ENCODE peak calls at places on chromosomes 12 and 14, in ten cellular contexts. One of them, this sample, is unnamed.

GRCh38 chr12:121741743-121742142 is 29.2 kb downstream of the TMEM120B start:
- DNase-seq in gastrocnemius medialis: no peak
- DNase-seq in SK-N-SH: no peak
- DNase-seq in body of pancreas: no peak
- DNase-seq in IMR-90: no peak
- DNase-seq in AG04450: no peak
- DNase-seq in A549: no peak
- DNase-seq in fibroblast of lung: no peak
- DNase-seq in brain microvascular endothelial cell: no peak
- DNase-seq in left lung: no peak
- DNase-seq in this sample: no peak

GRCh38 chr12:109329003-109329402 is 18.7 kb upstream of the MYO1H start:
- DNase-seq in gastrocnemius medialis: no peak
- DNase-seq in SK-N-SH: no peak
- DNase-seq in body of pancreas: no peak
- DNase-seq in IMR-90: no peak
- DNase-seq in AG04450: no peak
- DNase-seq in A549: no peak
- DNase-seq in fibroblast of lung: no peak
- DNase-seq in brain microvascular endothelial cell: no peak
- DNase-seq in left lung: no peak
- DNase-seq in this sample: no peak

GRCh38 chr12:53638057-53638456 is 11.9 kb upstream of the ATF7 start:
- DNase-seq in gastrocnemius medialis: no peak
- DNase-seq in SK-N-SH: no peak
- DNase-seq in body of pancreas: no peak
- DNase-seq in IMR-90: no peak
- DNase-seq in AG04450: no peak
- DNase-seq in A549: no peak
- DNase-seq in fibroblast of lung: no peak
- DNase-seq in brain microvascular endothelial cell: no peak
- DNase-seq in left lung: no peak
- DNase-seq in this sample: no peak

GRCh38 chr12:106774808-106775524 is 484 bp downstream of the RIC8B start:
- DNase-seq in gastrocnemius medialis: no peak
- DNase-seq in SK-N-SH: peak; percentile 74
- DNase-seq in body of pancreas: no peak
- DNase-seq in IMR-90: no peak
- DNase-seq in AG04450: no peak
- DNase-seq in A549: no peak
- DNase-seq in fibroblast of lung: no peak
- DNase-seq in brain microvascular endothelial cell: no peak
- DNase-seq in left lung: no peak
- DNase-seq in this sample: no peak

GRCh38 chr12:6851153-6851920 is at the start of gene CDCA3:
- DNase-seq in gastrocnemius medialis: peak; percentile 98
- DNase-seq in SK-N-SH: peak; percentile 97
- DNase-seq in body of pancreas: peak; percentile 98
- DNase-seq in IMR-90: peak; percentile 98
- DNase-seq in AG04450: peak; percentile 96
- DNase-seq in A549: peak; percentile 100
- DNase-seq in fibroblast of lung: peak; percentile 99
- DNase-seq in brain microvascular endothelial cell: peak; percentile 98
- DNase-seq in left lung: peak; percentile 86
- DNase-seq in this sample: peak; percentile 99

GRCh38 chr12:78099806-78100205 is 269.1 kb downstream of the NAV3 start:
- DNase-seq in gastrocnemius medialis: no peak
- DNase-seq in SK-N-SH: no peak
- DNase-seq in body of pancreas: no peak
- DNase-seq in IMR-90: no peak
- DNase-seq in AG04450: no peak
- DNase-seq in A549: no peak
- DNase-seq in fibroblast of lung: no peak
- DNase-seq in brain microvascular endothelial cell: no peak
- DNase-seq in left lung: no peak
- DNase-seq in this sample: no peak

GRCh38 chr14:56065621-56066295 is 52.5 kb upstream of the PELI2 start:
- DNase-seq in gastrocnemius medialis: no peak
- DNase-seq in SK-N-SH: no peak
- DNase-seq in body of pancreas: no peak
- DNase-seq in IMR-90: no peak
- DNase-seq in AG04450: no peak
- DNase-seq in A549: no peak
- DNase-seq in fibroblast of lung: no peak
- DNase-seq in brain microvascular endothelial cell: no peak
- DNase-seq in left lung: no peak
- DNase-seq in this sample: no peak

GRCh38 chr12:32843528-32844095 is 53.0 kb downstream of the PKP2 start:
- DNase-seq in gastrocnemius medialis: no peak
- DNase-seq in SK-N-SH: no peak
- DNase-seq in body of pancreas: no peak
- DNase-seq in IMR-90: no peak
- DNase-seq in AG04450: no peak
- DNase-seq in A549: no peak
- DNase-seq in fibroblast of lung: peak; percentile 35
- DNase-seq in brain microvascular endothelial cell: no peak
- DNase-seq in left lung: no peak
- DNase-seq in this sample: no peak

GRCh38 chr12:94649349-94650142 is 811 bp downstream of the TMCC3 start:
- DNase-seq in gastrocnemius medialis: peak; percentile 60
- DNase-seq in SK-N-SH: peak; percentile 82
- DNase-seq in body of pancreas: peak; percentile 55
- DNase-seq in IMR-90: peak; percentile 4
- DNase-seq in AG04450: no peak
- DNase-seq in A549: peak; percentile 34
- DNase-seq in fibroblast of lung: peak; percentile 30
- DNase-seq in brain microvascular endothelial cell: peak; percentile 26
- DNase-seq in left lung: peak; percentile 94
- DNase-seq in this sample: peak; percentile 56
- H3K27ac ChIP-seq in gastrocnemius medialis: peak overlapping the region; percentile 91
- H3K27ac ChIP-seq in SK-N-SH: no peak overlapping the region
- H3K27ac ChIP-seq in body of pancreas: peak overlapping the region; percentile 11
- H3K27ac ChIP-seq in IMR-90: no peak overlapping the region
- H3K27ac ChIP-seq in AG04450: no peak overlapping the region
- H3K27ac ChIP-seq in A549: peak overlapping the region; percentile 59
- H3K27ac ChIP-seq in fibroblast of lung: no peak overlapping the region
- H3K27ac ChIP-seq in brain microvascular endothelial cell: no peak overlapping the region
- H3K27ac ChIP-seq in left lung: peak overlapping the region; percentile 33
- H3K27ac ChIP-seq in this sample: peak overlapping the region; percentile 94

GRCh38 chr14:32102968-32103367 is 25.9 kb downstream of the ARHGAP5 start:
- DNase-seq in gastrocnemius medialis: no peak
- DNase-seq in SK-N-SH: no peak
- DNase-seq in body of pancreas: no peak
- DNase-seq in IMR-90: no peak
- DNase-seq in AG04450: no peak
- DNase-seq in A549: no peak
- DNase-seq in fibroblast of lung: no peak
- DNase-seq in brain microvascular endothelial cell: no peak
- DNase-seq in left lung: no peak
- DNase-seq in this sample: no peak

GRCh38 chr14:32104308-32104707 is 27.2 kb downstream of the ARHGAP5 start:
- DNase-seq in gastrocnemius medialis: no peak
- DNase-seq in SK-N-SH: no peak
- DNase-seq in body of pancreas: no peak
- DNase-seq in IMR-90: no peak
- DNase-seq in AG04450: no peak
- DNase-seq in A549: no peak
- DNase-seq in fibroblast of lung: no peak
- DNase-seq in brain microvascular endothelial cell: no peak
- DNase-seq in left lung: no peak
- DNase-seq in this sample: no peak

GRCh38 chr14:32102152-32102787 is 25.2 kb downstream of the ARHGAP5 start:
- DNase-seq in gastrocnemius medialis: no peak
- DNase-seq in SK-N-SH: no peak
- DNase-seq in body of pancreas: no peak
- DNase-seq in IMR-90: no peak
- DNase-seq in AG04450: no peak
- DNase-seq in A549: no peak
- DNase-seq in fibroblast of lung: peak; percentile 28
- DNase-seq in brain microvascular endothelial cell: no peak
- DNase-seq in left lung: no peak
- DNase-seq in this sample: no peak

GRCh38 chr14:32100175-32100574 is 23.1 kb downstream of the ARHGAP5 start:
- DNase-seq in gastrocnemius medialis: no peak
- DNase-seq in SK-N-SH: no peak
- DNase-seq in body of pancreas: no peak
- DNase-seq in IMR-90: no peak
- DNase-seq in AG04450: no peak
- DNase-seq in A549: no peak
- DNase-seq in fibroblast of lung: no peak
- DNase-seq in brain microvascular endothelial cell: no peak
- DNase-seq in left lung: no peak
- DNase-seq in this sample: no peak

DNA sequence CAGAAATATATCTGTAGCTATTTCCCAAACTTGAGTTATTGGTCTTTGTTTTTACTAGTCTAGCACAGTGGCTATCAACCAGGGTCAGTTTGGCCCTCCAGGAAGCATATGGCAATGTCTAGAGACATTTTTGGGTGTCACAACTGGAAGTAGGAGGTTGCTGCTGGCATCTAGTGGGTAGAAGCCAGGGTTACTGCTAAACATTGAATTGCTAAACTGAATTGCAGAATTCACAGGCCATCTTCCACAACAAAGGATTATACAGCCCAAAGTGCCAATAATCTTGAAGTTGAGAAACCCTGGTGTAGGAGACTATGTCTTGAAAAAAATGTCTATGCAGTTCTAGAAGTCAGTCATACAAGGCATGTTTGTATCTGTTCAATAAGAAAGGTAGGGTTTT is 27.7 kb downstream of the ARHGAP5 start:
- DNase-seq in gastrocnemius medialis: no peak
- DNase-seq in SK-N-SH: no peak
- DNase-seq in body of pancreas: no peak
- DNase-seq in IMR-90: no peak
- DNase-seq in AG04450: no peak
- DNase-seq in A549: no peak
- DNase-seq in fibroblast of lung: no peak
- DNase-seq in brain microvascular endothelial cell: no peak
- DNase-seq in left lung: no peak
- DNase-seq in this sample: no peak
- TF ChIP-seq CTCF in gastrocnemius medialis: no peak
- TF ChIP-seq CTCF in SK-N-SH: no peak
- TF ChIP-seq CTCF in body of pancreas: no peak
- TF ChIP-seq CTCF in IMR-90: no peak
- TF ChIP-seq CTCF in AG04450: no peak
- TF ChIP-seq CTCF in A549: no peak
- TF ChIP-seq CTCF in fibroblast of lung: no peak
- TF ChIP-seq CTCF in brain microvascular endothelial cell: no peak
- TF ChIP-seq CTCF in left lung: no peak
- TF ChIP-seq CTCF in this sample: peak; percentile 11

GRCh38 chr14:59252772-59253500 is 64.5 kb downstream of the DAAM1 start:
- DNase-seq in gastrocnemius medialis: no peak
- DNase-seq in SK-N-SH: no peak
- DNase-seq in body of pancreas: no peak
- DNase-seq in IMR-90: no peak
- DNase-seq in AG04450: no peak
- DNase-seq in A549: no peak
- DNase-seq in fibroblast of lung: peak; percentile 24
- DNase-seq in brain microvascular endothelial cell: no peak
- DNase-seq in left lung: no peak
- DNase-seq in this sample: no peak

GRCh38 chr14:59251811-59252771 is 63.6 kb downstream of the DAAM1 start:
- DNase-seq in gastrocnemius medialis: no peak
- DNase-seq in SK-N-SH: no peak
- DNase-seq in body of pancreas: no peak
- DNase-seq in IMR-90: peak; percentile 44
- DNase-seq in AG04450: no peak
- DNase-seq in A549: no peak
- DNase-seq in fibroblast of lung: peak; percentile 95
- DNase-seq in brain microvascular endothelial cell: no peak
- DNase-seq in left lung: no peak
- DNase-seq in this sample: no peak

GRCh38 chr14:59253527-59253926 is 65.1 kb downstream of the DAAM1 start:
- DNase-seq in gastrocnemius medialis: no peak
- DNase-seq in SK-N-SH: no peak
- DNase-seq in body of pancreas: no peak
- DNase-seq in IMR-90: no peak
- DNase-seq in AG04450: no peak
- DNase-seq in A549: no peak
- DNase-seq in fibroblast of lung: no peak
- DNase-seq in brain microvascular endothelial cell: no peak
- DNase-seq in left lung: no peak
- DNase-seq in this sample: no peak

GRCh38 chr14:59254911-59255545 is 66.6 kb downstream of the DAAM1 start:
- DNase-seq in gastrocnemius medialis: peak; percentile 47
- DNase-seq in SK-N-SH: peak; percentile 12
- DNase-seq in body of pancreas: no peak
- DNase-seq in IMR-90: peak; percentile 30
- DNase-seq in AG04450: no peak
- DNase-seq in A549: no peak
- DNase-seq in fibroblast of lung: peak; percentile 76
- DNase-seq in brain microvascular endothelial cell: no peak
- DNase-seq in left lung: no peak
- DNase-seq in this sample: no peak

DNA sequence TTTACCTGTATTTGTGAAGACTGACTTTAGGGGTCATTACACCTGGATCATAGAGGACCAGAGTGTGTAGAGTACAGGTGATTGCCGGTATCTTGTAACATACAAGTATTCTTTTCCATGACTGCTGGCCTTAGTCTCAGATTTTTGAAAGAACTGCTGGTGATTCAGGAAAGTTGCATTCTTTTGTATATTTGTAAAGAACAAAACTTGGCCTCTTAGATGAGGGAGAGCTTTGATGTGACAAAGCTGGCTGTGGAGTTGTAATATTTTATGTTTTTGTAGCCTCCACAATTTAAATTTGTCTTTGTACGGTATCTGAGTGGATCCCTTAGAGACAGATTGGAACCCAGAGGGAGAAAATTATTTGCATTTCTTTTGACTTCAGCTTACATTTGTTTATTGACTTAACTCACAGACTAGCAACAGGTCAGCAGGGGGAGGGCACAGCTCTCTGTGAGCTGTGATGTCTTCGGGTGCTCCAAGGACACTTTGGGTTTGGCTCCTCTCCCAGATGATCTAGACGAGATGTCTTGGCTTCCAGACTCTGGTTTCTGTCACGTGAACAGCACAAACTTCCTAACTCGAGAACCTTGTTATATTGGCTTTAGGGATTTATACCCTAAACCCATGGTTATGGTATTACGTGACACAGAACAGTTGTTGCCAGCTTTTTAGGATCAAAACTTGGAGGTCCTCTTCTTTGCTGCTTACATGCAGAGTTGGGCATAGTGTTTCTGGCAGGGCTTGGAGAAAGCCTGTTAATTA is 65.9 kb downstream of the DAAM1 start:
- DNase-seq in gastrocnemius medialis: peak; percentile 74
- DNase-seq in SK-N-SH: peak; percentile 16
- DNase-seq in body of pancreas: peak; percentile 83
- DNase-seq in IMR-90: peak; percentile 95
- DNase-seq in AG04450: peak; percentile 82
- DNase-seq in A549: no peak
- DNase-seq in fibroblast of lung: peak; percentile 96
- DNase-seq in brain microvascular endothelial cell: peak; percentile 92
- DNase-seq in left lung: no peak
- DNase-seq in this sample: peak; percentile 46
- H3K27ac ChIP-seq in gastrocnemius medialis: peak overlapping the region; percentile 61
- H3K27ac ChIP-seq in SK-N-SH: peak overlapping the region; percentile 95
- H3K27ac ChIP-seq in body of pancreas: peak overlapping the region; percentile 79
- H3K27ac ChIP-seq in IMR-90: peak overlapping the region; percentile 70
- H3K27ac ChIP-seq in AG04450: peak overlapping the region; percentile 39
- H3K27ac ChIP-seq in A549: peak overlapping the region; percentile 49
- H3K27ac ChIP-seq in fibroblast of lung: peak overlapping the region; percentile 24
- H3K27ac ChIP-seq in brain microvascular endothelial cell: peak overlapping the region; percentile 38
- H3K27ac ChIP-seq in left lung: peak overlapping the region; percentile 84
- H3K27ac ChIP-seq in this sample: peak overlapping the region; percentile 55

GRCh38 chr12:114631242-114631641 is 52.7 kb downstream of the TBX3 start:
- DNase-seq in gastrocnemius medialis: no peak
- DNase-seq in SK-N-SH: peak; percentile 36
- DNase-seq in body of pancreas: no peak
- DNase-seq in IMR-90: no peak
- DNase-seq in AG04450: no peak
- DNase-seq in A549: no peak
- DNase-seq in fibroblast of lung: no peak
- DNase-seq in brain microvascular endothelial cell: no peak
- DNase-seq in left lung: no peak
- DNase-seq in this sample: no peak

GRCh38 chr12:114638790-114639435 is 45.1 kb downstream of the TBX3 start:
- DNase-seq in gastrocnemius medialis: no peak
- DNase-seq in SK-N-SH: no peak
- DNase-seq in body of pancreas: no peak
- DNase-seq in IMR-90: no peak
- DNase-seq in AG04450: no peak
- DNase-seq in A549: no peak
- DNase-seq in fibroblast of lung: no peak
- DNase-seq in brain microvascular endothelial cell: no peak
- DNase-seq in left lung: no peak
- DNase-seq in this sample: no peak

GRCh38 chr12:114636723-114637480 is 47.1 kb downstream of the TBX3 start:
- DNase-seq in gastrocnemius medialis: no peak
- DNase-seq in SK-N-SH: peak; percentile 56
- DNase-seq in body of pancreas: no peak
- DNase-seq in IMR-90: peak; percentile 19
- DNase-seq in AG04450: no peak
- DNase-seq in A549: peak; percentile 58
- DNase-seq in fibroblast of lung: no peak
- DNase-seq in brain microvascular endothelial cell: no peak
- DNase-seq in left lung: no peak
- DNase-seq in this sample: peak; percentile 67
- TF ChIP-seq CTCF in gastrocnemius medialis: no peak
- TF ChIP-seq CTCF in SK-N-SH: peak; percentile 40
- TF ChIP-seq CTCF in body of pancreas: no peak
- TF ChIP-seq CTCF in IMR-90: peak; percentile 58
- TF ChIP-seq CTCF in AG04450: peak; percentile 64
- TF ChIP-seq CTCF in A549: peak; percentile 51
- TF ChIP-seq CTCF in fibroblast of lung: peak; percentile 59
- TF ChIP-seq CTCF in brain microvascular endothelial cell: peak; percentile 67
- TF ChIP-seq CTCF in left lung: no peak
- TF ChIP-seq CTCF in this sample: peak; percentile 62

This sample was measured in foreskin keratinocyte.